ENCODE peak calls at places on chromosomes 6 and 20, in four cellular contexts. G is right cardiac atrium; Z is endodermal cell; I is naive thymus-derived CD4-positive, alpha-beta T cell. X is an unnamed sample.

GRCh38 chr6:122692175-122692598 is 82.0 kb downstream of the PKIB start:
- DNase-seq in G (no peak), Z (no peak), I (no peak), X (no peak)

GRCh38 chr6:166767191-166767590 is 140.1 kb upstream of the RPS6KA2 start:
- DNase-seq in Z (peak; percentile 52), G (no peak), I (no peak), X (no peak)

GRCh38 chr6:151723152-151723551 is 84.3 kb upstream of the ESR1 start:
- DNase-seq in G (no peak), Z (no peak), I (peak; percentile 49), X (no peak)

GRCh38 chr6:68777956-68778355 is 142.9 kb downstream of the ADGRB3 start:
- DNase-seq in I (no peak), Z (no peak), G (peak; percentile 31), X (no peak)

GRCh38 chr20:3137492-3137891 is 22.2 kb downstream of the FASTKD5 start:
- DNase-seq in Z (no peak), G (no peak), I (no peak), X (no peak)

GRCh38 chr6:108745664-108746336 is 102.4 kb upstream of the ARMC2 start:
- DNase-seq in I (no peak), Z (peak; percentile 2), G (no peak), X (no peak)

GRCh38 chr20:17808357-17808756 is 108.6 kb downstream of the BANF2 start:
- DNase-seq in G (peak; percentile 61), Z (no peak), I (no peak), X (no peak)

GRCh38 chr6:84728602-84729001 is 35.8 kb downstream of the TBX18 start:
- DNase-seq in I (no peak), G (no peak), Z (no peak), X (no peak)

GRCh38 chr6:30042476-30042875 is 18.6 kb upstream of the POLR1H start:
- DNase-seq in Z (no peak), G (no peak), I (no peak), X (no peak)

GRCh38 chr6:124714728-124715127 is 247.5 kb upstream of the RNF217 start:
- DNase-seq in G (no peak), I (no peak), Z (no peak), X (no peak)

GRCh38 chr20:50678213-50678898 is 13.0 kb downstream of the RIPOR3 start:
- DNase-seq in G (no peak), I (no peak), Z (no peak), X (peak; percentile 85)

GRCh38 chr6:142318714-142319113 is 16.9 kb downstream of the ADGRG6 start:
- DNase-seq in Z (no peak), I (no peak), G (no peak), X (no peak)

GRCh38 chr6:75326557-75327258 is 42.1 kb upstream of the TMEM30A start:
- DNase-seq in Z (no peak), I (no peak), G (no peak), X (no peak)

GRCh38 chr6:88823998-88824397 is 139.4 kb downstream of the RNGTT start:
- DNase-seq in I (no peak), Z (no peak), G (no peak), X (no peak)

GRCh38 chr6:127902933-127903332 is 2.1 kb upstream of the THEMIS start:
- DNase-seq in I (no peak), G (no peak), Z (no peak), X (no peak)

GRCh38 chr20:17759449-17759848 is 59.7 kb downstream of the BANF2 start:
- DNase-seq in G (no peak), I (no peak), Z (no peak), X (no peak)

DNA sequence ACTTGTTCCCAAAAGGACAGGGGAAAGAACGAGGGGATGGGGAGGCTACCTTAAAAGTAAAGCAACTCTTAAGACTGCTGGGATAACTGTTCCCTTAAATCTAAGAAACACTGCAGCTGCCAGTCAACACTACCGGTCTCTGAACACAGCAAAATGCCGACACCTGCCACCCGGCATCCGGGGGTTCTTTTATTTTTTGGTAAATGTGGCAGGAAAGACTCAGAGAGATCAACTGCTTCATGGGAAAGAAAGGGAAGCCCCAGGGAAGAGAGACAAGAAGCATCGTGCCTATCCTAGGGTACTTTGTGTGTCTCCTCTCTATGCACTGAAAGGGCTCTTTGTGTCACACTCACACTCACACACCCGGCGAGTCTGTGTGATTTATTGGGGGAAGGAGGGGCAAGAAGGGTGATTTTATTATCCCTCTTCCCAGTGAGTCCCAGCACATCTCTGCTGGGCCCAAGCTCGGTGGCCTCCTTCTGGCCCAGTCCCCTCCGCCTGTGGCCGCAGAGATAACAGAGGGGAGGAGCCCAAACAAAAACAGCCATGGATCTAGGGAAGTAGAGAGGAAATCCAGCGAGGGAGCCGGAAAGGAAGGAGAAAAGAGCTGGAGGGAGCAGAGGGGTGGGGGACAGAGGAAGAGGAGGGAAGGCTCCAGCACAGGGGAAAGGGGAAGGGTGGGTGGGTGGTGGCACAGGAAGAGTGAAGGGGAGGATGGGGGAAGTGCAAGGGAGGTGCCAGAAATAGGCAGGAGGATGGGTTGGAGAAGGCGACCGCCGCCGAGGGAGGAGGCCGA is 1.3 kb downstream of the FYN start:
- DNase-seq in I (peak; percentile 52), Z (peak; percentile 82), G (peak; percentile 44), X (no peak)
- H3K4me1 ChIP-seq in I (peaks cover 47% of the 10 kb centered on the region), Z (no peaks in the 10 kb centered on the region), G (peaks cover 10% of the 10 kb centered on the region), X (peaks cover 7% of the 10 kb centered on the region)

GRCh38 chr6:111745186-111745585 is 128.1 kb downstream of the FYN start:
- DNase-seq in G (no peak), I (no peak), Z (peak; percentile 36), X (no peak)
- H3K4me1 ChIP-seq in G (peaks cover 16% of the 10 kb centered on the region), I (peaks cover 92% of the 10 kb centered on the region), Z (no peaks in the 10 kb centered on the region), X (no peaks in the 10 kb centered on the region)

GRCh38 chr6:34941421-34941820 is 52.4 kb downstream of the ANKS1A start:
- DNase-seq in I (no peak), Z (no peak), G (no peak), X (no peak)
- H3K4me1 ChIP-seq in I (no peaks in the 10 kb centered on the region), Z (no peaks in the 10 kb centered on the region), G (peaks cover 13% of the 10 kb centered on the region), X (no peaks in the 10 kb centered on the region)

DNA sequence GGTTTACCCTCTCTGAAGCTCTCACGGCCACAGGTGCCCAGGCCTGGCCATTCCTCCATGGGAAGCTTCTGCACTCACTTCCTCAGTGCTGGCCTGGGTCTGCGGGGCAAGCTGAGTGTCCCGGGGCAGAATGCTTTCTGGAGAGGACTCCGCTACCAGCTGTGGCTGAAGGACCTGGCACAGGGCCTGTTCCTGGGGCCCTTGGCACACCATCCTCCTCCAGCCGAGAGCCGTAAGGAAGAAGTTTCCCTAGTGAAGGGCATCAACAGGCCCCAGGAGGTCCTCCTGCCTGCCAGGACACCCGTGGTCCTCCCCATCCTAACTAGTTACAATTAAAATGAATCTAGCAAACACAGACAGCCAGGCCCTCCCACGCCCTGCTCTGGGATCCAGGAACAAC is 14.0 kb upstream of the KCNK15 start:
- DNase-seq in I (no peak), G (no peak), Z (no peak), X (no peak)
- H3K4me1 ChIP-seq in I (no peaks in the 10 kb centered on the region), G (peaks cover 7% of the 10 kb centered on the region), Z (peaks cover 12% of the 10 kb centered on the region), X (peaks cover 44% of the 10 kb centered on the region)

DNA sequence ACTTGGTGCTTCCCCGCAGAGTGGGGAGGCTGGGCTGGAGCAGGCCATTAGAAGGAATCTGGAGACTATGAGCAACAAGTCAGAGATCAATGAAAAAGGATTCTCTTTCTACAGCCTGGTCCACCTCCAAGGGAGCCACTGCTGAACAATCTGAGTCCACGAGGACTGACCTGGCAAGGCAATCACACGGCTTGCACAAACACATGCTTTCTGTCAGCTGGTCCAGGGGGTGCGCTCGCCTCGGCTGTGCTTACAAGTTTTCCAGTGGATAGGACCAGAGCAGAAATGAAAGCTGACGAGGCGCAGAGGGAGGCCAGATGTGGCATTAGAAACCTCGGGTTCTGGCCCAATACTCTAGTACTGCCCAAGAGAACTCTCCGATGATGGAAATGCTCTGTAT is 18.1 kb downstream of the KCNK5 start:
- DNase-seq in G (no peak), I (no peak), Z (no peak), X (no peak)
- H3K4me1 ChIP-seq in G (no peaks in the 10 kb centered on the region), I (no peaks in the 10 kb centered on the region), Z (peaks cover 18% of the 10 kb centered on the region), X (peaks cover 11% of the 10 kb centered on the region)

X was measured in RWPE2.